ENCODE peak calls at places on chromosomes 16 and 17, in eight cellular contexts. One of them, this sample, is unnamed. For H3K4me1, the result is how much of the 10 kb centered on the place peaks cover.

GRCh38 chr16:76278976-76279375 is 1.8 kb downstream of the CNTNAP4 start:
- DNase-seq in psoas muscle: no peak
- DNase-seq in CD8-positive, alpha-beta memory T cell: no peak
- DNase-seq in neuronal stem cell: no peak
- DNase-seq in A549: peak
- DNase-seq in IMR-90: no peak
- DNase-seq in left lung: no peak
- DNase-seq in GM23248: no peak
- DNase-seq in this sample: no peak

GRCh38 chr16:3810818-3811217 is 69.7 kb downstream of the CREBBP start:
- DNase-seq in GM23248: no peak
- DNase-seq in neuronal stem cell: no peak
- DNase-seq in left lung: no peak
- DNase-seq in CD8-positive, alpha-beta memory T cell: no peak
- DNase-seq in A549: no peak
- DNase-seq in psoas muscle: no peak
- DNase-seq in IMR-90: no peak
- DNase-seq in this sample: no peak

GRCh38 chr17:66734544-66734943 is 100.4 kb upstream of the CACNG5 start:
- DNase-seq in neuronal stem cell: no peak
- DNase-seq in A549: no peak
- DNase-seq in CD8-positive, alpha-beta memory T cell: no peak
- DNase-seq in psoas muscle: no peak
- DNase-seq in IMR-90: no peak
- DNase-seq in GM23248: no peak
- DNase-seq in left lung: no peak
- DNase-seq in this sample: no peak

GRCh38 chr17:13031718-13032350 is 14.0 kb upstream of the ELAC2 start:
- DNase-seq in CD8-positive, alpha-beta memory T cell: peak
- DNase-seq in A549: peak
- DNase-seq in left lung: no peak
- DNase-seq in psoas muscle: peak
- DNase-seq in IMR-90: peak
- DNase-seq in GM23248: peak
- DNase-seq in neuronal stem cell: no peak
- DNase-seq in this sample: peak

GRCh38 chr16:15643453-15644305 is 725 bp upstream of the MARF1 start:
- DNase-seq in neuronal stem cell: no peak
- DNase-seq in GM23248: peak
- DNase-seq in left lung: no peak
- DNase-seq in CD8-positive, alpha-beta memory T cell: no peak
- DNase-seq in A549: peak
- DNase-seq in IMR-90: peak
- DNase-seq in psoas muscle: no peak
- DNase-seq in this sample: no peak

GRCh38 chr17:81181811-81182185 is 15.8 kb upstream of the AATK start:
- DNase-seq in IMR-90: no peak
- DNase-seq in GM23248: no peak
- DNase-seq in A549: no peak
- DNase-seq in CD8-positive, alpha-beta memory T cell: no peak
- DNase-seq in psoas muscle: no peak
- DNase-seq in neuronal stem cell: no peak
- DNase-seq in left lung: no peak
- DNase-seq in this sample: no peak

GRCh38 chr16:4847774-4848587 is 700 bp downstream of the UBN1 start:
- DNase-seq in psoas muscle: peak
- DNase-seq in CD8-positive, alpha-beta memory T cell: peak
- DNase-seq in left lung: peak
- DNase-seq in A549: peak
- DNase-seq in neuronal stem cell: peak
- DNase-seq in IMR-90: peak
- DNase-seq in GM23248: peak
- DNase-seq in this sample: peak

GRCh38 chr17:14308636-14308964 is 7.7 kb downstream of the HS3ST3B1 start:
- DNase-seq in IMR-90: no peak
- DNase-seq in CD8-positive, alpha-beta memory T cell: no peak
- DNase-seq in neuronal stem cell: peak
- DNase-seq in GM23248: peak
- DNase-seq in left lung: no peak
- DNase-seq in A549: no peak
- DNase-seq in psoas muscle: no peak
- DNase-seq in this sample: no peak

GRCh38 chr16:28974007-28974436 is 556 bp upstream of the SPNS1 start:
- DNase-seq in CD8-positive, alpha-beta memory T cell: no peak
- DNase-seq in A549: peak
- DNase-seq in GM23248: peak
- DNase-seq in psoas muscle: peak
- DNase-seq in left lung: peak
- DNase-seq in IMR-90: peak
- DNase-seq in neuronal stem cell: peak
- DNase-seq in this sample: peak

GRCh38 chr16:86363836-86364618 is 146.3 kb upstream of the FOXF1 start:
- DNase-seq in A549: no peak
- DNase-seq in IMR-90: no peak
- DNase-seq in neuronal stem cell: no peak
- DNase-seq in GM23248: peak
- DNase-seq in left lung: no peak
- DNase-seq in psoas muscle: no peak
- DNase-seq in CD8-positive, alpha-beta memory T cell: no peak
- DNase-seq in this sample: no peak

GRCh38 chr17:57463103-57463885 is 207.0 kb downstream of the MSI2 start:
- DNase-seq in A549: peak
- DNase-seq in psoas muscle: no peak
- DNase-seq in IMR-90: peak
- DNase-seq in CD8-positive, alpha-beta memory T cell: no peak
- DNase-seq in left lung: no peak
- DNase-seq in GM23248: peak
- DNase-seq in neuronal stem cell: no peak
- DNase-seq in this sample: no peak

GRCh38 chr17:82297280-82297803 is 20.1 kb downstream of the CD7 start:
- DNase-seq in A549: peak
- DNase-seq in GM23248: peak
- DNase-seq in CD8-positive, alpha-beta memory T cell: peak
- DNase-seq in IMR-90: no peak
- DNase-seq in left lung: peak
- DNase-seq in neuronal stem cell: no peak
- DNase-seq in psoas muscle: peak
- DNase-seq in this sample: peak

GRCh38 chr17:19248923-19249574 is 11.9 kb downstream of the EPN2 start:
- DNase-seq in A549: no peak
- DNase-seq in neuronal stem cell: no peak
- DNase-seq in CD8-positive, alpha-beta memory T cell: no peak
- DNase-seq in psoas muscle: peak
- DNase-seq in left lung: no peak
- DNase-seq in IMR-90: peak
- DNase-seq in GM23248: peak
- DNase-seq in this sample: peak

GRCh38 chr17:31013844-31014243 is 43.0 kb downstream of the RNF135 start:
- DNase-seq in CD8-positive, alpha-beta memory T cell: no peak
- DNase-seq in psoas muscle: no peak
- DNase-seq in A549: no peak
- DNase-seq in GM23248: no peak
- DNase-seq in IMR-90: no peak
- DNase-seq in neuronal stem cell: no peak
- DNase-seq in left lung: no peak
- DNase-seq in this sample: no peak
- H3K4me1 ChIP-seq in CD8-positive, alpha-beta memory T cell: under half
- H3K4me1 ChIP-seq in psoas muscle: under half
- H3K4me1 ChIP-seq in A549: under half
- H3K4me1 ChIP-seq in GM23248: under half
- H3K4me1 ChIP-seq in IMR-90: under half
- H3K4me1 ChIP-seq in neuronal stem cell: under half
- H3K4me1 ChIP-seq in left lung: under half
- H3K4me1 ChIP-seq in this sample: under half

DNA sequence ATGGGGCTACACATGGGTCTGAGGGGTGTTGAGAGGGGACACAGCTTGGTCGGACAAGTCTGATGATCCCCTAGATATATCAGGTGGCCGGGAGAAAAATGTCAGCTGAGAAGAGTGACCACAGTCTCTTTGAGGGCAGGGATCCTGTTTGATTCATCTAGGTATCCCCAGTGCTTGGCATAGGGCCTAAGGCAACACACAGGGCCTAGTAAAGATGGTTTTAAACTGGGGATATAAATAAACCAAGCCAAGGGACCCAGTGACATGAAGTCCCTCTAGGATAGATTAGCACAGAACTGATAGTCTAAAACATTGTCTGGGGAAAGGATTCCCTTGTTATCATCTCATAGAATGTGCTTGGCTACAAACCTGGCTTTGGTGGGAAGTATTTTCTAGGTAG is 1.4 kb downstream of the ERCC4 start:
- DNase-seq in left lung: no peak
- DNase-seq in neuronal stem cell: no peak
- DNase-seq in CD8-positive, alpha-beta memory T cell: no peak
- DNase-seq in A549: no peak
- DNase-seq in psoas muscle: no peak
- DNase-seq in GM23248: peak
- DNase-seq in IMR-90: no peak
- DNase-seq in this sample: no peak
- H3K4me3 ChIP-seq in left lung: no peak
- H3K4me3 ChIP-seq in neuronal stem cell: peak
- H3K4me3 ChIP-seq in CD8-positive, alpha-beta memory T cell: no peak
- H3K4me3 ChIP-seq in A549: no peak
- H3K4me3 ChIP-seq in psoas muscle: peak
- H3K4me3 ChIP-seq in GM23248: peak
- H3K4me3 ChIP-seq in IMR-90: no peak
- H3K4me3 ChIP-seq in this sample: no peak

DNA sequence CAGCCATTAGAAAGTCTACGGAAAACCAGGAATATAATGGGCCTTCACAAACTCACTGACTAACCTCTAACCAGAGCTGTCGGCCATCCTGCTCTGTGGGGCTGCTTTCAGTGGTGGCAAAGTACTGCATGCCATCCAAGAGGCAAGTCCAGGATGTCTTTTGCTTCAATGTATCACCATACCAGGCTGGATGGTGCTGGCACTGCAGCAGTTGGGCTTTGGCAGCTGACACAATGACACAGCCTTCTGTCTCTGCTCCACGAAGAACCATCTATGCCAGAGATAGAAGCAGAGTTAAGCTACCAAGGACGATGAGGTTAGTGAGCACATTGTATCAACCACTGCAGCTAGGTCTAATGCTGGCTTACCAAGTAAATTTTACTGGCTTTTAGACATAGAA is 9.7 kb upstream of the RSKR start:
- DNase-seq in IMR-90: no peak
- DNase-seq in neuronal stem cell: no peak
- DNase-seq in CD8-positive, alpha-beta memory T cell: no peak
- DNase-seq in psoas muscle: no peak
- DNase-seq in A549: no peak
- DNase-seq in left lung: no peak
- DNase-seq in GM23248: no peak
- DNase-seq in this sample: no peak
- H3K27ac ChIP-seq in IMR-90: no peak
- H3K27ac ChIP-seq in neuronal stem cell: no peak
- H3K27ac ChIP-seq in CD8-positive, alpha-beta memory T cell: no peak
- H3K27ac ChIP-seq in psoas muscle: peak
- H3K27ac ChIP-seq in A549: no peak
- H3K27ac ChIP-seq in left lung: no peak
- H3K27ac ChIP-seq in GM23248: no peak
- H3K27ac ChIP-seq in this sample: no peak

GRCh38 chr16:17457513-17457912 is 13.2 kb downstream of the XYLT1 start:
- DNase-seq in A549: no peak
- DNase-seq in neuronal stem cell: no peak
- DNase-seq in CD8-positive, alpha-beta memory T cell: no peak
- DNase-seq in left lung: no peak
- DNase-seq in GM23248: no peak
- DNase-seq in psoas muscle: no peak
- DNase-seq in IMR-90: no peak
- DNase-seq in this sample: no peak

GRCh38 chr16:17460890-17461289 is 9.9 kb downstream of the XYLT1 start:
- DNase-seq in neuronal stem cell: no peak
- DNase-seq in A549: no peak
- DNase-seq in GM23248: peak
- DNase-seq in psoas muscle: no peak
- DNase-seq in left lung: no peak
- DNase-seq in IMR-90: no peak
- DNase-seq in CD8-positive, alpha-beta memory T cell: no peak
- DNase-seq in this sample: no peak

GRCh38 chr16:17457997-17458396 is 12.8 kb downstream of the XYLT1 start:
- DNase-seq in psoas muscle: no peak
- DNase-seq in GM23248: no peak
- DNase-seq in neuronal stem cell: no peak
- DNase-seq in IMR-90: no peak
- DNase-seq in CD8-positive, alpha-beta memory T cell: no peak
- DNase-seq in A549: no peak
- DNase-seq in left lung: no peak
- DNase-seq in this sample: no peak

GRCh38 chr16:17461951-17462729 is 8.6 kb downstream of the XYLT1 start:
- DNase-seq in CD8-positive, alpha-beta memory T cell: no peak
- DNase-seq in neuronal stem cell: no peak
- DNase-seq in A549: no peak
- DNase-seq in psoas muscle: no peak
- DNase-seq in left lung: no peak
- DNase-seq in GM23248: no peak
- DNase-seq in IMR-90: no peak
- DNase-seq in this sample: no peak

GRCh38 chr16:17459903-17460521 is 10.7 kb downstream of the XYLT1 start:
- DNase-seq in IMR-90: no peak
- DNase-seq in psoas muscle: no peak
- DNase-seq in left lung: no peak
- DNase-seq in A549: no peak
- DNase-seq in CD8-positive, alpha-beta memory T cell: no peak
- DNase-seq in neuronal stem cell: no peak
- DNase-seq in GM23248: no peak
- DNase-seq in this sample: no peak
- H3K4me1 ChIP-seq in IMR-90: under half
- H3K4me1 ChIP-seq in psoas muscle: under half
- H3K4me1 ChIP-seq in left lung: under half
- H3K4me1 ChIP-seq in A549: under half
- H3K4me1 ChIP-seq in CD8-positive, alpha-beta memory T cell: under half
- H3K4me1 ChIP-seq in neuronal stem cell: under half
- H3K4me1 ChIP-seq in GM23248: under half
- H3K4me1 ChIP-seq in this sample: under half

DNA sequence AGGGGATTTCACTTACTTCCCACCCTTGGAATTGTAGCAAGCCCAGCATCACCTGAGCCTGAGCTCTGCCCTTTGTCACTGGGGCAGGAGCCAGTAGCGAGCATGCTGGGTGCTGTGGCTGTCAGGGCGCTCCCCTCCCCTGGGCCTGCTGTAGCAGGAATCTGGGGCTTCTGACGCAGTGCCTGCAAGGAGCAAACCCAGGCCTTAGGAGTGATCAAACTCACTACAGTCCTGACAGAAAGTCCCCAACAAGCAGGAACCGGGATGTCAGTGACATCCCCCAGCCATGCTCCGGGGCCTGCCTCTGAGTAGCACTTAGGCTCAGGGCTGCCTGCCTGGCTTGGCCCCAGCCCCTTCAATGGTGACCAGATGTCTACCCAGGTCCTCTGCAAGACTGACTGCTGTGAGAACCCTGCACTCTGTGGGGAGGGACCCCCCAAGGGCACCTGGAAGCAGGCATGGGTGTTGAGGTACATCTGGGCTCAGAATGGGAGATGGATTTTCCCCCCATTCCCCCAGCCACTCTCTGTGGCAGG is 23.5 kb downstream of the PLD6 start:
- DNase-seq in CD8-positive, alpha-beta memory T cell: no peak
- DNase-seq in A549: no peak
- DNase-seq in GM23248: no peak
- DNase-seq in neuronal stem cell: no peak
- DNase-seq in left lung: peak
- DNase-seq in psoas muscle: no peak
- DNase-seq in IMR-90: no peak
- DNase-seq in this sample: no peak
- H3K4me3 ChIP-seq in CD8-positive, alpha-beta memory T cell: peak
- H3K4me3 ChIP-seq in A549: no peak
- H3K4me3 ChIP-seq in GM23248: no peak
- H3K4me3 ChIP-seq in neuronal stem cell: no peak
- H3K4me3 ChIP-seq in left lung: no peak
- H3K4me3 ChIP-seq in psoas muscle: no peak
- H3K4me3 ChIP-seq in IMR-90: no peak
- H3K4me3 ChIP-seq in this sample: no peak